ENCODE peak calls at places on chromosomes 2 and 18, in eight cellular contexts. One of them, this sample, is unnamed.

GRCh38 chr2:68716948-68717661 is 17.5 kb upstream of the ARHGAP25 start:
- DNase-seq in progenitor cell of endocrine pancreas: no peak
- DNase-seq in kidney epithelial cell: no peak
- DNase-seq in HCT116: no peak
- DNase-seq in endothelial cell: no peak
- DNase-seq in CD4-positive, alpha-beta T cell: no peak
- DNase-seq in HFFc6: no peak
- DNase-seq in nephron progenitor cell: no peak
- DNase-seq in this sample: no peak

GRCh38 chr2:187468262-187468661 is 20.2 kb upstream of the CALCRL start:
- DNase-seq in progenitor cell of endocrine pancreas: no peak
- DNase-seq in kidney epithelial cell: no peak
- DNase-seq in HCT116: no peak
- DNase-seq in endothelial cell: no peak
- DNase-seq in CD4-positive, alpha-beta T cell: no peak
- DNase-seq in HFFc6: no peak
- DNase-seq in nephron progenitor cell: no peak
- DNase-seq in this sample: no peak

GRCh38 chr2:71528221-71528620 is 74.9 kb downstream of the DYSF start:
- DNase-seq in progenitor cell of endocrine pancreas: no peak
- DNase-seq in kidney epithelial cell: no peak
- DNase-seq in HCT116: no peak
- DNase-seq in endothelial cell: no peak
- DNase-seq in CD4-positive, alpha-beta T cell: no peak
- DNase-seq in HFFc6: no peak
- DNase-seq in nephron progenitor cell: no peak
- DNase-seq in this sample: no peak

GRCh38 chr18:79402977-79403722 is 7.4 kb downstream of the NFATC1 start:
- DNase-seq in progenitor cell of endocrine pancreas: no peak
- DNase-seq in kidney epithelial cell: no peak
- DNase-seq in HCT116: no peak
- DNase-seq in endothelial cell: peak
- DNase-seq in CD4-positive, alpha-beta T cell: no peak
- DNase-seq in HFFc6: no peak
- DNase-seq in nephron progenitor cell: peak
- DNase-seq in this sample: peak

GRCh38 chr2:9430316-9431293 is 7.2 kb downstream of the CPSF3 start:
- DNase-seq in progenitor cell of endocrine pancreas: no peak
- DNase-seq in kidney epithelial cell: no peak
- DNase-seq in HCT116: no peak
- DNase-seq in endothelial cell: no peak
- DNase-seq in CD4-positive, alpha-beta T cell: no peak
- DNase-seq in HFFc6: peak
- DNase-seq in nephron progenitor cell: no peak
- DNase-seq in this sample: peak

GRCh38 chr2:30903326-30903725 is 96.1 kb upstream of the CAPN13 start:
- DNase-seq in progenitor cell of endocrine pancreas: no peak
- DNase-seq in kidney epithelial cell: no peak
- DNase-seq in HCT116: no peak
- DNase-seq in endothelial cell: no peak
- DNase-seq in CD4-positive, alpha-beta T cell: no peak
- DNase-seq in HFFc6: no peak
- DNase-seq in nephron progenitor cell: no peak
- DNase-seq in this sample: no peak

GRCh38 chr2:216006164-216006663 is 7.1 kb downstream of the MREG start:
- DNase-seq in progenitor cell of endocrine pancreas: no peak
- DNase-seq in kidney epithelial cell: peak
- DNase-seq in HCT116: no peak
- DNase-seq in endothelial cell: peak
- DNase-seq in CD4-positive, alpha-beta T cell: no peak
- DNase-seq in HFFc6: no peak
- DNase-seq in nephron progenitor cell: no peak
- DNase-seq in this sample: peak

GRCh38 chr2:210496512-210496911 is 20.0 kb upstream of the LANCL1 start:
- DNase-seq in progenitor cell of endocrine pancreas: no peak
- DNase-seq in kidney epithelial cell: no peak
- DNase-seq in HCT116: no peak
- DNase-seq in endothelial cell: no peak
- DNase-seq in CD4-positive, alpha-beta T cell: no peak
- DNase-seq in HFFc6: no peak
- DNase-seq in nephron progenitor cell: no peak
- DNase-seq in this sample: no peak

GRCh38 chr2:64730551-64731305 is 77.0 kb upstream of the SERTAD2 start:
- DNase-seq in progenitor cell of endocrine pancreas: no peak
- DNase-seq in kidney epithelial cell: peak
- DNase-seq in HCT116: no peak
- DNase-seq in endothelial cell: no peak
- DNase-seq in CD4-positive, alpha-beta T cell: peak
- DNase-seq in HFFc6: peak
- DNase-seq in nephron progenitor cell: peak
- DNase-seq in this sample: peak

GRCh38 chr2:86441789-86442641 is 844 bp downstream of the KDM3A start:
- DNase-seq in progenitor cell of endocrine pancreas: peak
- DNase-seq in kidney epithelial cell: no peak
- DNase-seq in HCT116: no peak
- DNase-seq in endothelial cell: peak
- DNase-seq in CD4-positive, alpha-beta T cell: peak
- DNase-seq in HFFc6: peak
- DNase-seq in nephron progenitor cell: peak
- DNase-seq in this sample: peak

GRCh38 chr18:26483633-26484032 is 64.7 kb downstream of the KCTD1 start:
- DNase-seq in progenitor cell of endocrine pancreas: no peak
- DNase-seq in kidney epithelial cell: no peak
- DNase-seq in HCT116: no peak
- DNase-seq in endothelial cell: no peak
- DNase-seq in CD4-positive, alpha-beta T cell: no peak
- DNase-seq in HFFc6: no peak
- DNase-seq in nephron progenitor cell: no peak
- DNase-seq in this sample: no peak

GRCh38 chr2:45237850-45238542 is 228.7 kb upstream of the SIX2 start:
- DNase-seq in progenitor cell of endocrine pancreas: no peak
- DNase-seq in kidney epithelial cell: peak
- DNase-seq in HCT116: peak
- DNase-seq in endothelial cell: no peak
- DNase-seq in CD4-positive, alpha-beta T cell: no peak
- DNase-seq in HFFc6: peak
- DNase-seq in nephron progenitor cell: no peak
- DNase-seq in this sample: peak

GRCh38 chr2:55838653-55839052 is 84.9 kb downstream of the EFEMP1 start:
- DNase-seq in progenitor cell of endocrine pancreas: no peak
- DNase-seq in kidney epithelial cell: no peak
- DNase-seq in HCT116: no peak
- DNase-seq in endothelial cell: no peak
- DNase-seq in CD4-positive, alpha-beta T cell: no peak
- DNase-seq in HFFc6: no peak
- DNase-seq in nephron progenitor cell: no peak
- DNase-seq in this sample: no peak

GRCh38 chr2:11750422-11750821 is 4.0 kb downstream of the LPIN1 start:
- DNase-seq in progenitor cell of endocrine pancreas: no peak
- DNase-seq in kidney epithelial cell: no peak
- DNase-seq in HCT116: no peak
- DNase-seq in endothelial cell: no peak
- DNase-seq in CD4-positive, alpha-beta T cell: no peak
- DNase-seq in HFFc6: peak
- DNase-seq in nephron progenitor cell: no peak
- DNase-seq in this sample: no peak

GRCh38 chr18:36428431-36429029 is 131.0 kb downstream of the FHOD3 start:
- DNase-seq in progenitor cell of endocrine pancreas: no peak
- DNase-seq in kidney epithelial cell: no peak
- DNase-seq in HCT116: no peak
- DNase-seq in endothelial cell: no peak
- DNase-seq in CD4-positive, alpha-beta T cell: no peak
- DNase-seq in HFFc6: no peak
- DNase-seq in nephron progenitor cell: no peak
- DNase-seq in this sample: no peak

GRCh38 chr18:36427831-36428230 is 130.3 kb downstream of the FHOD3 start:
- DNase-seq in progenitor cell of endocrine pancreas: no peak
- DNase-seq in kidney epithelial cell: no peak
- DNase-seq in HCT116: no peak
- DNase-seq in endothelial cell: no peak
- DNase-seq in CD4-positive, alpha-beta T cell: no peak
- DNase-seq in HFFc6: no peak
- DNase-seq in nephron progenitor cell: no peak
- DNase-seq in this sample: no peak

GRCh38 chr18:36427369-36427768 is 129.9 kb downstream of the FHOD3 start:
- DNase-seq in progenitor cell of endocrine pancreas: no peak
- DNase-seq in kidney epithelial cell: no peak
- DNase-seq in HCT116: no peak
- DNase-seq in endothelial cell: no peak
- DNase-seq in CD4-positive, alpha-beta T cell: no peak
- DNase-seq in HFFc6: peak
- DNase-seq in nephron progenitor cell: no peak
- DNase-seq in this sample: no peak

GRCh38 chr18:36420826-36421225 is 123.3 kb downstream of the FHOD3 start:
- DNase-seq in progenitor cell of endocrine pancreas: no peak
- DNase-seq in kidney epithelial cell: no peak
- DNase-seq in HCT116: no peak
- DNase-seq in endothelial cell: no peak
- DNase-seq in CD4-positive, alpha-beta T cell: no peak
- DNase-seq in HFFc6: no peak
- DNase-seq in nephron progenitor cell: no peak
- DNase-seq in this sample: peak

GRCh38 chr18:36424741-36425142 is 127.2 kb downstream of the FHOD3 start:
- DNase-seq in progenitor cell of endocrine pancreas: no peak
- DNase-seq in kidney epithelial cell: no peak
- DNase-seq in HCT116: peak
- DNase-seq in endothelial cell: no peak
- DNase-seq in CD4-positive, alpha-beta T cell: no peak
- DNase-seq in HFFc6: no peak
- DNase-seq in nephron progenitor cell: no peak
- DNase-seq in this sample: peak
- TF ChIP-seq CTCF in progenitor cell of endocrine pancreas: no peak
- TF ChIP-seq CTCF in kidney epithelial cell: no peak
- TF ChIP-seq CTCF in HCT116: peak
- TF ChIP-seq CTCF in endothelial cell: no peak
- TF ChIP-seq CTCF in CD4-positive, alpha-beta T cell: no peak
- TF ChIP-seq CTCF in HFFc6: peak
- TF ChIP-seq CTCF in nephron progenitor cell: no peak
- TF ChIP-seq CTCF in this sample: peak

DNA sequence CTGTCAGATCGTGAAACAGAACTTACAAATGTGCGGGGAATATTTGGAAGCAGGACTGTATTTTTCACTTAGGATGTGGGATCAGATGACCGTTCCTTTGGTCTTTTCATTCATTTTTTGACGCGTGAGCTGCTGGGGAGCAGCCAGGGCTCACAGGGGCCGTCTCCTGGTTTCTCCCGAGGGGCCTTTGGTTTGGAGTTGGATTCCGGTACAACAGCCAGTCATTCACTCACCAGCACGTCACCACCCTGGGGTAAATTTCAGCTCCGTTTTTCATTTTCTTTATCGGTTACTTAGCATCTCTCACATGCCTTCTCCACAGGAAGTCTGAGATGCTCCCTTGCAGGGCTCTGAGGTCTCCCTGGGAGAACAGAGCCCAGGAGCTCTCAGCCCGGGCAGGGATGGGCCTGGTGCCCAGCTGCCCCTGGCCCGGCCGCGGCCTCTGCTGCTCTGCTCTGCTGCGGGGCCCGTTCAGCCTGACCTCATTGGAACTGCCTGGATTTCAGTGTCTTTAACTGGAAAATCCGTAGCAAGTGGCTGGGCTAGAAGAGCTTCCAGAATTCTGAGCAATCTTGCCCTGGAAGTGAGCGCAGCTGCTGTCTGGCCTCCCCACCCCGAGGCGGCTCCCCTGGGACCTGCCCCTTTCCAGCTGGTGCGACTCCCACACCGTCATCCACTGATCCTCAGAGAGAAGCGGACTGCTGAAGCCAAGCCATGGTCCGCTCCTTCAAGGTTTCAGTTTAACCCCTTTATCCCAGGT is 335.6 kb downstream of the EIPR1 start:
- DNase-seq in progenitor cell of endocrine pancreas: no peak
- DNase-seq in kidney epithelial cell: no peak
- DNase-seq in HCT116: no peak
- DNase-seq in endothelial cell: no peak
- DNase-seq in CD4-positive, alpha-beta T cell: no peak
- DNase-seq in HFFc6: no peak
- DNase-seq in nephron progenitor cell: peak
- DNase-seq in this sample: peak
- TF ChIP-seq CTCF in progenitor cell of endocrine pancreas: no peak
- TF ChIP-seq CTCF in kidney epithelial cell: no peak
- TF ChIP-seq CTCF in HCT116: no peak
- TF ChIP-seq CTCF in endothelial cell: no peak
- TF ChIP-seq CTCF in CD4-positive, alpha-beta T cell: no peak
- TF ChIP-seq CTCF in HFFc6: no peak
- TF ChIP-seq CTCF in nephron progenitor cell: no peak
- TF ChIP-seq CTCF in this sample: no peak

DNA sequence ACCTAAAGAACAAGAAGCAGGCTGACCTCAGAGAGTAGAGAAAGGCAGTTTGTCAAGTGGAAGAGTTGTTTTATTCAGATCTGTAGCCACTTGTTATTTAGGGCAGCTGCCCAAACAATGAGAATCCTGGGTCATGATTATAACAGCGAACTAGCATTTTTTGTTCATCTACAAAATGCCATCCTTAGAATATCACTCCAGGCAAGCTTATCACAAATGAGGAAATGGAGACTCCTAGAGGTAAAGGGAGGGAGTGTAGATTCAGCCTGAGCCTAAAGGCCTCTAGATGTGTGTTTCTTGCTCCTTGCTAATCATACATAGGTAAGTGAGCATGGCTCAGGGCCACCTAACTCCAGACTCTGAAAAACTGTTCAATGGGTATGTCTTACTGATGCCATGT is 126.1 kb downstream of the HNMT start:
- DNase-seq in progenitor cell of endocrine pancreas: no peak
- DNase-seq in kidney epithelial cell: no peak
- DNase-seq in HCT116: peak
- DNase-seq in endothelial cell: peak
- DNase-seq in CD4-positive, alpha-beta T cell: no peak
- DNase-seq in HFFc6: peak
- DNase-seq in nephron progenitor cell: no peak
- DNase-seq in this sample: peak
- TF ChIP-seq CTCF in progenitor cell of endocrine pancreas: peak
- TF ChIP-seq CTCF in kidney epithelial cell: peak
- TF ChIP-seq CTCF in HCT116: peak
- TF ChIP-seq CTCF in endothelial cell: peak
- TF ChIP-seq CTCF in CD4-positive, alpha-beta T cell: no peak
- TF ChIP-seq CTCF in HFFc6: peak
- TF ChIP-seq CTCF in nephron progenitor cell: peak
- TF ChIP-seq CTCF in this sample: peak

DNA sequence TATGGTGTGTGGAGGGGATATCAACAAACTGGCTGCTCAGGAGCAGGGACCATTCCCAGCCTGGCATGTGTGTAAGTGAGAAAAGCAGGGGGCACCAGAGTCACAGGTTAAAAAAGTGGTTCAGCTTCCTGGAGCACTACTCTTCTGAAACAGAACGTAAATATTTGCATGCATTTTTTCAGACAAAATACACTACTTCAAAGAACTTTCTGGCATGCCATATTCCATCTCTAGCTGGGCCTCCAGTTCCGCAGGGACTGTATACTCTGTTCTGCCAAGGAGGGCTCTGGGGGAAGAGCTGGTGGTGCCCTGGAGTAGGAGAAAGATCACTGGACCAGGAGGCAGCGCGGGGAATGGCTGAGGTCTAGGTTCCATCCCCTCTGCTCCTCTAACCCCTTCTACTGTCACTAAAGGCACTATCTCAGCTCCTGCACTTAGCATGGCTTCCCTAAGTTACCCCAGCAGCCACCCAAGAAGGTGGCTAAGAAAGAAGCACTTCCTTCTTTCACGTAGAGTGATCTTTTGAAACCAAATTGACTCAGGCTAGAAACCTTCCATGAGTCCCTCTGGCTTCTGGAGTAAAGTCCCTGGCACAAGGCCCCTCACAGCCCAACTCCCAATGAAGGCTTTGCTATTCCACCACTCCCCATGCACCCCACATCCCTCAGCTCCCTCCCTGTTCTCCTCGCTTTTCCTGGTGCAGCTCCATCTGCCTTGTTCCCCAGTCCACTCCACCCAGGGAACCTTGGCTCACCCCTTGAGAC is 57.6 kb upstream of the CABLES1 start:
- DNase-seq in progenitor cell of endocrine pancreas: no peak
- DNase-seq in kidney epithelial cell: no peak
- DNase-seq in HCT116: no peak
- DNase-seq in endothelial cell: no peak
- DNase-seq in CD4-positive, alpha-beta T cell: no peak
- DNase-seq in HFFc6: no peak
- DNase-seq in nephron progenitor cell: no peak
- DNase-seq in this sample: peak
- TF ChIP-seq CTCF in progenitor cell of endocrine pancreas: peak
- TF ChIP-seq CTCF in kidney epithelial cell: peak
- TF ChIP-seq CTCF in HCT116: peak
- TF ChIP-seq CTCF in endothelial cell: no peak
- TF ChIP-seq CTCF in CD4-positive, alpha-beta T cell: no peak
- TF ChIP-seq CTCF in HFFc6: no peak
- TF ChIP-seq CTCF in nephron progenitor cell: no peak
- TF ChIP-seq CTCF in this sample: no peak

This sample was measured in cardiac fibroblast.